ENCODE peak calls at places on chromosomes 2 and 18, in eight cellular contexts. One of them, this sample, is unnamed.

GRCh38 chr18:9779630-9780029 is 71.5 kb downstream of the RAB31 start:
- DNase-seq in right cardiac atrium: no peak
- DNase-seq in aorta: no peak
- DNase-seq in NCI-H1105 treated with DMSO at 0.1 percent for 48 hours: no peak
- DNase-seq in GM23338: no peak
- DNase-seq in neural progenitor cell: no peak
- DNase-seq in A549: no peak
- DNase-seq in astrocyte of the hippocampus: no peak
- DNase-seq in this sample: no peak

GRCh38 chr2:98457045-98457696 is 12.5 kb downstream of the INPP4A start:
- DNase-seq in A549: peak; percentile 40
- DNase-seq in right cardiac atrium: no peak
- DNase-seq in GM23338: no peak
- DNase-seq in NCI-H1105 treated with DMSO at 0.1 percent for 48 hours: no peak
- DNase-seq in neural progenitor cell: no peak
- DNase-seq in astrocyte of the hippocampus: peak; percentile 71
- DNase-seq in aorta: no peak
- DNase-seq in this sample: no peak

GRCh38 chr2:170680172-170680913 is 34.8 kb upstream of the SP5 start:
- DNase-seq in NCI-H1105 treated with DMSO at 0.1 percent for 48 hours: no peak
- DNase-seq in GM23338: peak; percentile 88
- DNase-seq in A549: no peak
- DNase-seq in astrocyte of the hippocampus: no peak
- DNase-seq in right cardiac atrium: no peak
- DNase-seq in neural progenitor cell: no peak
- DNase-seq in aorta: no peak
- DNase-seq in this sample: no peak

GRCh38 chr2:161250864-161251436 is 57.3 kb upstream of the PSMD14 start:
- DNase-seq in A549: peak; percentile 68
- DNase-seq in GM23338: peak; percentile 93
- DNase-seq in aorta: no peak
- DNase-seq in NCI-H1105 treated with DMSO at 0.1 percent for 48 hours: peak; percentile 76
- DNase-seq in astrocyte of the hippocampus: peak; percentile 67
- DNase-seq in right cardiac atrium: no peak
- DNase-seq in neural progenitor cell: peak; percentile 66
- DNase-seq in this sample: no peak

GRCh38 chr2:28588231-28588725 is 92.4 kb downstream of the PLB1 start:
- DNase-seq in NCI-H1105 treated with DMSO at 0.1 percent for 48 hours: no peak
- DNase-seq in astrocyte of the hippocampus: no peak
- DNase-seq in right cardiac atrium: no peak
- DNase-seq in GM23338: no peak
- DNase-seq in neural progenitor cell: no peak
- DNase-seq in A549: no peak
- DNase-seq in aorta: no peak
- DNase-seq in this sample: peak; percentile 36

GRCh38 chr2:176171331-176172006 is 14.4 kb downstream of the HOXD3 start:
- DNase-seq in A549: no peak
- DNase-seq in right cardiac atrium: no peak
- DNase-seq in aorta: no peak
- DNase-seq in astrocyte of the hippocampus: no peak
- DNase-seq in neural progenitor cell: peak; percentile 67
- DNase-seq in GM23338: peak; percentile 77
- DNase-seq in NCI-H1105 treated with DMSO at 0.1 percent for 48 hours: no peak
- DNase-seq in this sample: no peak

GRCh38 chr18:53943463-53943862 is 281.0 kb downstream of the MBD2 start:
- DNase-seq in right cardiac atrium: no peak
- DNase-seq in neural progenitor cell: no peak
- DNase-seq in GM23338: no peak
- DNase-seq in A549: no peak
- DNase-seq in NCI-H1105 treated with DMSO at 0.1 percent for 48 hours: no peak
- DNase-seq in astrocyte of the hippocampus: peak; percentile 13
- DNase-seq in aorta: no peak
- DNase-seq in this sample: no peak

GRCh38 chr2:138175066-138175465 is 210.8 kb downstream of the HNMT start:
- DNase-seq in aorta: no peak
- DNase-seq in NCI-H1105 treated with DMSO at 0.1 percent for 48 hours: no peak
- DNase-seq in neural progenitor cell: no peak
- DNase-seq in GM23338: no peak
- DNase-seq in A549: no peak
- DNase-seq in right cardiac atrium: no peak
- DNase-seq in astrocyte of the hippocampus: no peak
- DNase-seq in this sample: no peak

GRCh38 chr2:226063704-226064390 is 664.3 kb downstream of the NYAP2 start:
- DNase-seq in aorta: no peak
- DNase-seq in NCI-H1105 treated with DMSO at 0.1 percent for 48 hours: no peak
- DNase-seq in GM23338: no peak
- DNase-seq in right cardiac atrium: no peak
- DNase-seq in A549: no peak
- DNase-seq in neural progenitor cell: peak; percentile 5
- DNase-seq in astrocyte of the hippocampus: peak; percentile 48
- DNase-seq in this sample: no peak

GRCh38 chr2:136131961-136132839 is 14.3 kb upstream of the CXCR4 start:
- DNase-seq in astrocyte of the hippocampus: no peak
- DNase-seq in A549: no peak
- DNase-seq in aorta: no peak
- DNase-seq in GM23338: no peak
- DNase-seq in neural progenitor cell: no peak
- DNase-seq in NCI-H1105 treated with DMSO at 0.1 percent for 48 hours: no peak
- DNase-seq in right cardiac atrium: no peak
- DNase-seq in this sample: no peak

GRCh38 chr18:22971038-22971437 is 37.9 kb downstream of the RBBP8 start:
- DNase-seq in GM23338: no peak
- DNase-seq in aorta: no peak
- DNase-seq in NCI-H1105 treated with DMSO at 0.1 percent for 48 hours: no peak
- DNase-seq in right cardiac atrium: no peak
- DNase-seq in astrocyte of the hippocampus: no peak
- DNase-seq in A549: no peak
- DNase-seq in neural progenitor cell: no peak
- DNase-seq in this sample: no peak

GRCh38 chr2:158988501-158988900 is 20.1 kb downstream of the TANC1 start:
- DNase-seq in A549: no peak
- DNase-seq in GM23338: peak; percentile 11
- DNase-seq in NCI-H1105 treated with DMSO at 0.1 percent for 48 hours: no peak
- DNase-seq in right cardiac atrium: no peak
- DNase-seq in aorta: no peak
- DNase-seq in astrocyte of the hippocampus: no peak
- DNase-seq in neural progenitor cell: no peak
- DNase-seq in this sample: no peak

GRCh38 chr18:25005602-25006375 is 346.2 kb downstream of the ZNF521 start:
- DNase-seq in A549: no peak
- DNase-seq in NCI-H1105 treated with DMSO at 0.1 percent for 48 hours: no peak
- DNase-seq in astrocyte of the hippocampus: peak; percentile 47
- DNase-seq in neural progenitor cell: no peak
- DNase-seq in GM23338: no peak
- DNase-seq in right cardiac atrium: peak; percentile 26
- DNase-seq in aorta: no peak
- DNase-seq in this sample: no peak

GRCh38 chr2:232860593-232861241 is 9.3 kb upstream of the SNORC start:
- DNase-seq in neural progenitor cell: no peak
- DNase-seq in NCI-H1105 treated with DMSO at 0.1 percent for 48 hours: no peak
- DNase-seq in right cardiac atrium: no peak
- DNase-seq in aorta: no peak
- DNase-seq in A549: no peak
- DNase-seq in astrocyte of the hippocampus: no peak
- DNase-seq in GM23338: peak; percentile 17
- DNase-seq in this sample: no peak

GRCh38 chr18:58997811-58998337 is 133.2 kb downstream of the ZNF532 start:
- DNase-seq in NCI-H1105 treated with DMSO at 0.1 percent for 48 hours: no peak
- DNase-seq in neural progenitor cell: no peak
- DNase-seq in aorta: peak; percentile 82
- DNase-seq in astrocyte of the hippocampus: peak; percentile 90
- DNase-seq in right cardiac atrium: peak; percentile 55
- DNase-seq in GM23338: no peak
- DNase-seq in A549: no peak
- DNase-seq in this sample: no peak

GRCh38 chr2:190340369-190340768 is 3.0 kb upstream of the INPP1 start:
- DNase-seq in right cardiac atrium: no peak
- DNase-seq in neural progenitor cell: peak; percentile 58
- DNase-seq in A549: no peak
- DNase-seq in GM23338: peak; percentile 79
- DNase-seq in astrocyte of the hippocampus: no peak
- DNase-seq in aorta: no peak
- DNase-seq in NCI-H1105 treated with DMSO at 0.1 percent for 48 hours: peak; percentile 8
- DNase-seq in this sample: no peak

GRCh38 chr2:240431276-240431662 is 4.2 kb upstream of the GPC1 start:
- DNase-seq in NCI-H1105 treated with DMSO at 0.1 percent for 48 hours: no peak
- DNase-seq in astrocyte of the hippocampus: no peak
- DNase-seq in GM23338: no peak
- DNase-seq in neural progenitor cell: no peak
- DNase-seq in right cardiac atrium: no peak
- DNase-seq in aorta: peak; percentile 20
- DNase-seq in A549: no peak
- DNase-seq in this sample: no peak

GRCh38 chr2:26768759-26769500 is 4.8 kb downstream of the SLC35F6 start:
- DNase-seq in A549: peak; percentile 69
- DNase-seq in aorta: peak; percentile 95
- DNase-seq in NCI-H1105 treated with DMSO at 0.1 percent for 48 hours: no peak
- DNase-seq in neural progenitor cell: no peak
- DNase-seq in right cardiac atrium: peak; percentile 89
- DNase-seq in GM23338: no peak
- DNase-seq in astrocyte of the hippocampus: no peak
- DNase-seq in this sample: peak; percentile 89

GRCh38 chr2:140187086-140187485 is 1406.9 kb upstream of the NXPH2 start:
- DNase-seq in GM23338: no peak
- DNase-seq in astrocyte of the hippocampus: no peak
- DNase-seq in right cardiac atrium: no peak
- DNase-seq in A549: no peak
- DNase-seq in NCI-H1105 treated with DMSO at 0.1 percent for 48 hours: no peak
- DNase-seq in neural progenitor cell: no peak
- DNase-seq in aorta: no peak
- DNase-seq in this sample: no peak

GRCh38 chr18:76450452-76450851 is 44.6 kb downstream of the ZNF516 start:
- DNase-seq in GM23338: peak; percentile 24
- DNase-seq in NCI-H1105 treated with DMSO at 0.1 percent for 48 hours: no peak
- DNase-seq in A549: no peak
- DNase-seq in astrocyte of the hippocampus: peak; percentile 72
- DNase-seq in right cardiac atrium: no peak
- DNase-seq in neural progenitor cell: no peak
- DNase-seq in aorta: peak; percentile 31
- DNase-seq in this sample: peak; percentile 45

GRCh38 chr2:31286230-31286629 is 52.3 kb downstream of the EHD3 start:
- DNase-seq in aorta: no peak
- DNase-seq in astrocyte of the hippocampus: no peak
- DNase-seq in GM23338: no peak
- DNase-seq in neural progenitor cell: no peak
- DNase-seq in NCI-H1105 treated with DMSO at 0.1 percent for 48 hours: no peak
- DNase-seq in right cardiac atrium: no peak
- DNase-seq in A549: no peak
- DNase-seq in this sample: no peak

This sample was measured in sciatic nerve.